ENCODE peak calls at places on chromosomes 13 and 19, in seven cellular contexts. N is hypothalamus, M is pons, R is GM12891, Q is PC-3, F is body of pancreas, Y is ovary. X is an unnamed sample.

GRCh38 chr19:9721861-9722260 is 46.7 kb downstream of the ZNF846 start:
- DNase-seq in F (no peak), R (no peak), M (peak; percentile 42), Q (no peak), N (no peak), Y (no peak), X (no peak)

GRCh38 chr13:23570099-23570926 is at the start of gene TNFRSF19:
- DNase-seq in M (peak; percentile 43), R (no peak), F (peak; percentile 25), Y (no peak), N (no peak), Q (peak; percentile 35), X (no peak)

GRCh38 chr19:44961821-44962220 is 6.6 kb downstream of the CLPTM1 start:
- DNase-seq in M (no peak), F (no peak), Q (no peak), R (no peak), Y (no peak), N (no peak), X (no peak)

GRCh38 chr19:42594617-42595489 is at the start of gene CEACAM8:
- DNase-seq in R (no peak), M (no peak), Y (no peak), N (no peak), F (no peak), Q (no peak), X (no peak)

GRCh38 chr13:111029957-111030609 is 85.0 kb upstream of the ARHGEF7 start:
- DNase-seq in M (no peak), F (no peak), Y (no peak), Q (no peak), N (no peak), R (no peak), X (no peak)

GRCh38 chr19:8567522-8568172 is 9.6 kb downstream of the MYO1F start:
- DNase-seq in F (no peak), M (peak; percentile 56), N (no peak), Y (no peak), R (no peak), Q (no peak), X (no peak)

GRCh38 chr19:3359850-3360493 is 6.4 kb upstream of the NFIC start:
- DNase-seq in Q (no peak), F (no peak), Y (peak; percentile 72), M (no peak), R (peak; percentile 77), N (no peak), X (no peak)

GRCh38 chr13:104431895-104432294 is 1365.7 kb upstream of the SLC10A2 start:
- DNase-seq in M (no peak), N (no peak), Y (no peak), R (no peak), F (no peak), Q (peak; percentile 7), X (no peak)

GRCh38 chr19:16876904-16877361 is 11.9 kb upstream of the F2RL3 start:
- DNase-seq in M (no peak), F (no peak), Y (no peak), Q (peak; percentile 56), R (no peak), N (no peak), X (no peak)

GRCh38 chr13:79423801-79424642 is 18.0 kb upstream of the RBM26 start:
- DNase-seq in N (no peak), Y (no peak), M (peak; percentile 64), Q (peak; percentile 58), R (no peak), F (no peak), X (no peak)

GRCh38 chr13:30757026-30757425 is 21.7 kb downstream of the ALOX5AP start:
- DNase-seq in M (no peak), N (no peak), F (no peak), R (no peak), Q (no peak), Y (no peak), X (no peak)

GRCh38 chr19:38425222-38425809 is 703 bp downstream of the RASGRP4 start:
- DNase-seq in Q (no peak), R (no peak), M (no peak), F (no peak), N (no peak), Y (no peak), X (no peak)

GRCh38 chr19:29576761-29577661 is 29.1 kb upstream of the POP4 start:
- DNase-seq in Q (no peak), F (no peak), N (no peak), R (no peak), M (no peak), Y (no peak), X (no peak)

GRCh38 chr13:79477968-79478367 is 3.0 kb upstream of the NDFIP2 start:
- DNase-seq in F (no peak), M (peak; percentile 29), R (no peak), Y (no peak), N (no peak), Q (no peak), X (no peak)

GRCh38 chr13:97279913-97280312 is 57.8 kb downstream of the MBNL2 start:
- DNase-seq in N (no peak), M (no peak), F (no peak), R (no peak), Y (no peak), Q (peak; percentile 51), X (no peak)

GRCh38 chr13:106318941-106319411 is 216.5 kb downstream of the EFNB2 start:
- DNase-seq in F (no peak), N (no peak), R (no peak), M (no peak), Y (no peak), Q (peak; percentile 84), X (peak; percentile 47)

GRCh38 chr13:37289212-37289935 is 183.9 kb upstream of the CSNK1A1L start:
- DNase-seq in N (no peak), F (no peak), R (no peak), M (peak; percentile 27), Y (no peak), Q (no peak), X (no peak)

GRCh38 chr13:99215466-99215865 is 14.8 kb downstream of the UBAC2 start:
- DNase-seq in R (no peak), Y (no peak), N (no peak), F (no peak), Q (no peak), M (no peak), X (no peak)

GRCh38 chr13:93922063-93922462 is 557.4 kb downstream of the DCT start:
- DNase-seq in M (no peak), R (no peak), Q (peak; percentile 10), F (no peak), N (no peak), Y (no peak), X (no peak)

GRCh38 chr19:4391701-4392543 is 8.4 kb downstream of the SH3GL1 start:
- DNase-seq in M (no peak), F (no peak), R (no peak), Q (no peak), N (no peak), Y (peak; percentile 47), X (no peak)

GRCh38 chr13:21033224-21033855 is 28.0 kb downstream of the LATS2 start:
- DNase-seq in Y (no peak), Q (peak; percentile 89), M (peak; percentile 37), N (no peak), F (peak; percentile 52), R (no peak), X (peak; percentile 39)

GRCh38 chr13:113400621-113401451 is 36.9 kb upstream of the GRTP1 start:
- DNase-seq in R (no peak), Q (no peak), F (no peak), N (no peak), Y (peak; percentile 10), M (no peak), X (no peak)

GRCh38 chr19:16660763-16661479 is at the start of gene TMEM38A:
- DNase-seq in Y (peak; percentile 68), N (peak; percentile 34), Q (peak; percentile 45), F (peak; percentile 43), R (peak; percentile 32), M (no peak), X (peak; percentile 60)

GRCh38 chr19:17329061-17329767 is 5.4 kb downstream of the ANO8 start:
- DNase-seq in R (no peak), Q (no peak), N (no peak), M (no peak), Y (no peak), F (no peak), X (no peak)

GRCh38 chr19:19259741-19260140 is 13.4 kb downstream of the TM6SF2 start:
- DNase-seq in Q (peak; percentile 41), R (peak; percentile 48), Y (no peak), M (peak; percentile 43), F (no peak), N (no peak), X (no peak)

GRCh38 chr13:110627351-110627750 is 12.0 kb downstream of the NAXD start:
- DNase-seq in N (no peak), R (no peak), M (no peak), Q (peak; percentile 41), Y (no peak), F (no peak), X (no peak)

X was measured in Calu3.